ENCODE peak calls at places on chromosomes 13 and 19, in six cellular contexts. S, D, Y, V, A and Z are unnamed samples.

GRCh38 chr19:19422156-19422555 is 16.7 kb downstream of the GATAD2A start:
- DNase-seq in S (no peak), D (no peak), V (no peak), A (no peak), Y (no peak), Z (no peak)

GRCh38 chr19:40612831-40613668 is 11.9 kb downstream of the LTBP4 start:
- DNase-seq in S (peak; percentile 72), Y (peak; percentile 56), D (no peak), A (peak; percentile 64), V (no peak), Z (peak; percentile 40)

GRCh38 chr19:40236366-40236765 is 9.9 kb upstream of the CCNP start:
- DNase-seq in A (no peak), Y (no peak), D (no peak), S (no peak), V (no peak), Z (no peak)

GRCh38 chr13:27822873-27823311 is 30.6 kb downstream of the GSX1 start:
- DNase-seq in Y (no peak), S (no peak), A (no peak), D (no peak), V (peak; percentile 10), Z (no peak)

GRCh38 chr13:109151255-109151654 is 521.8 kb downstream of the MYO16 start:
- DNase-seq in D (no peak), S (no peak), A (no peak), Y (no peak), V (no peak), Z (no peak)

GRCh38 chr19:3366761-3367571 is 583 bp downstream of the NFIC start:
- DNase-seq in V (no peak), Y (peak; percentile 64), A (peak; percentile 62), S (peak; percentile 78), D (no peak), Z (peak; percentile 76)

GRCh38 chr13:111122056-111122455 is 6.9 kb downstream of the ARHGEF7 start:
- DNase-seq in V (no peak), A (no peak), D (peak; percentile 59), S (no peak), Y (no peak), Z (no peak)

GRCh38 chr13:44626176-44626575 is 50.0 kb upstream of the TSC22D1 start:
- DNase-seq in V (no peak), S (no peak), Y (no peak), D (peak; percentile 33), A (no peak), Z (no peak)

GRCh38 chr19:16293133-16294085 is 31.2 kb upstream of the KLF2 start:
- DNase-seq in S (peak; percentile 84), A (peak; percentile 52), D (peak; percentile 99), Y (peak; percentile 21), V (peak; percentile 96), Z (peak; percentile 63)

GRCh38 chr13:39107484-39108040 is 69.3 kb downstream of the NHLRC3 start:
- DNase-seq in A (no peak), Y (no peak), D (no peak), V (no peak), S (no peak), Z (no peak)

GRCh38 chr19:49924004-49924880 is 4.8 kb upstream of the ATF5 start:
- DNase-seq in D (no peak), S (no peak), A (no peak), V (no peak), Y (no peak), Z (no peak)

GRCh38 chr19:33175886-33176669 is 18.1 kb upstream of the LRP3 start:
- DNase-seq in S (no peak), A (peak; percentile 55), Y (no peak), D (peak; percentile 30), V (peak; percentile 36), Z (no peak)

GRCh38 chr19:15935167-15935702 is 906 bp upstream of the CYP4F11 start:
- DNase-seq in A (no peak), V (no peak), S (no peak), D (no peak), Y (peak; percentile 2), Z (peak; percentile 30)

GRCh38 chr13:97223711-97224461 is 1.8 kb downstream of the MBNL2 start:
- DNase-seq in A (peak; percentile 81), S (peak; percentile 42), Y (peak; percentile 57), D (peak; percentile 96), V (peak; percentile 95), Z (peak; percentile 87)

GRCh38 chr13:98677398-98677797 is 75.1 kb downstream of the SLC15A1 start:
- DNase-seq in Y (no peak), V (peak; percentile 92), A (no peak), S (no peak), D (peak; percentile 69), Z (no peak)

GRCh38 chr19:3691726-3692125 is 8.5 kb downstream of the PIP5K1C start:
- DNase-seq in D (no peak), V (no peak), S (no peak), Y (no peak), A (no peak), Z (no peak)

GRCh38 chr19:54271106-54271505 is 9.8 kb downstream of the LILRB2 start:
- DNase-seq in A (peak; percentile 69), V (no peak), D (no peak), S (peak; percentile 54), Y (no peak), Z (peak; percentile 56)

GRCh38 chr13:105804561-105805190 is 730.8 kb downstream of the EFNB2 start:
- DNase-seq in V (peak; percentile 76), S (no peak), A (no peak), Y (no peak), D (peak; percentile 59), Z (no peak)

GRCh38 chr13:45695198-45695730 is 6.9 kb upstream of the CBY2 start:
- DNase-seq in Y (no peak), S (no peak), D (no peak), V (no peak), A (no peak), Z (no peak)

GRCh38 chr19:8654591-8655339 is 24.3 kb downstream of the NFILZ start:
- DNase-seq in V (no peak), S (peak; percentile 57), Y (peak; percentile 35), A (peak; percentile 64), D (peak; percentile 27), Z (peak; percentile 52)

GRCh38 chr13:112450567-112451240 is 74.5 kb downstream of the SPACA7 start:
- DNase-seq in Y (no peak), S (no peak), V (no peak), A (no peak), D (no peak), Z (peak; percentile 36)

GRCh38 chr19:11814707-11815050 is 606 bp downstream of the ZNF440 start:
- DNase-seq in S (no peak), D (peak; percentile 29), V (peak; percentile 22), Y (no peak), A (no peak), Z (no peak)

GRCh38 chr13:99949657-99950413 is 21.7 kb downstream of the ZIC5 start:
- DNase-seq in S (no peak), V (no peak), D (no peak), A (no peak), Y (no peak), Z (no peak)

GRCh38 chr19:46607441-46607841 is 6.3 kb downstream of the CALM3 start:
- DNase-seq in Y (no peak), A (no peak), S (no peak), V (no peak), D (no peak), Z (no peak)

GRCh38 chr13:64793592-64793991 is 2436.5 kb downstream of the PCDH9 start:
- DNase-seq in Y (no peak), S (no peak), D (no peak), A (no peak), V (no peak), Z (no peak)

DNA sequence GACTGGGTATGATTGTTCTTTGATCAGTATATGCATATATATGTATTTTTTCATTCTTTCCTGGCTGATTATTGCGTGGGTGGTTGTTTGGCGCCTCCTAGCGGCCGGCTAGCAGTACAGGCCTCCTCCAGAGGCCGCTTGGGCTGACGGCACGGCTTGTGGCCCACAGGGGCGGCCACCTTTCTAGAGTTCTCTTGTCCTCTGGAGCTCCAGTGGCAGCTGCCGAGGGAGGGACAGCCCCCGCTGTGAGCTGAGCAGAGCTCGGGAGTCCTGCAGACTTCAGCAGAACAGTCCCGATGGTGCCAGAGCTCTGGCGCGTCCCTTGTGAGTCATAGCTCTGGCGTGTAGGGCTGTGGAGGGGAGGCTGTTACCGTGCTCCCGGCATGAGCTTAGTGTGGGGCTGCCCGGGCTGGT is 22.5 kb upstream of the ZNF429 start:
- DNase-seq in S (peak; percentile 62), V (peak; percentile 3), Y (peak; percentile 66), D (no peak), A (peak; percentile 44), Z (peak; percentile 51)
- TF ChIP-seq CTCF in S (peak; percentile 92), V (no peak), Y (peak; percentile 68), D (peak; percentile 17), A (peak; percentile 87), Z (peak; percentile 85)

GRCh38 chr19:56811480-56811879 is 29.0 kb downstream of the PEG3 start:
- DNase-seq in D (no peak), A (no peak), Y (no peak), V (no peak), S (no peak), Z (no peak)
- H3K9me3 ChIP-seq in D (peaks cover 42% of the 10 kb centered on the region), A (peaks cover 5% of the 10 kb centered on the region), Y (no peaks in the 10 kb centered on the region), V (peaks cover 8% of the 10 kb centered on the region), S (no peaks in the 10 kb centered on the region), Z (no peaks in the 10 kb centered on the region)

GRCh38 chr19:2341247-2341705 is 12.8 kb downstream of the SPPL2B start:
- DNase-seq in S (no peak), D (no peak), A (no peak), V (no peak), Y (no peak), Z (no peak)
- H3K4me1 ChIP-seq in S (no peaks in the 10 kb centered on the region), D (no peaks in the 10 kb centered on the region), A (no peaks in the 10 kb centered on the region), V (peaks cover 4% of the 10 kb centered on the region), Y (no peaks in the 10 kb centered on the region), Z (peaks cover 11% of the 10 kb centered on the region)

GRCh38 chr19:55466246-55466614 is 1.7 kb upstream of the C19orf85 start:
- DNase-seq in V (no peak), A (no peak), Y (no peak), D (no peak), S (no peak), Z (no peak)
- TF ChIP-seq CTCF in V (no peak), A (no peak), Y (no peak), D (no peak), S (no peak), Z (no peak)

GRCh38 chr13:47959468-47960088 is 41.5 kb downstream of the SUCLA2 start:
- DNase-seq in V (no peak), Y (no peak), A (no peak), D (no peak), S (no peak), Z (no peak)

GRCh38 chr13:47962237-47962636 is 38.8 kb downstream of the SUCLA2 start:
- DNase-seq in A (no peak), V (no peak), D (no peak), Y (no peak), S (no peak), Z (no peak)

GRCh38 chr13:47964863-47965262 is 36.2 kb downstream of the SUCLA2 start:
- DNase-seq in S (no peak), D (no peak), Y (no peak), V (no peak), A (no peak), Z (no peak)
- H3K9me3 ChIP-seq in S (no peaks in the 10 kb centered on the region), D (peaks cover 2% of the 10 kb centered on the region), Y (no peaks in the 10 kb centered on the region), V (peaks cover under 1% of the 10 kb centered on the region), A (no peaks in the 10 kb centered on the region), Z (no peaks in the 10 kb centered on the region)